ENCODE peak calls at places on chromosomes 16 and 17, in four cellular contexts. I, C, Y and R are unnamed samples.
A peak's percentile ranks its signal among the peaks of the same experiment; 100 is the strongest.

GRCh38 chr16:10754941-10755340 is 11.3 kb downstream of the NUBP1 start:
- DNase-seq in I (no peak), Y (no peak), C (no peak), R (no peak)

GRCh38 chr17:71633391-71633849 is 487.4 kb upstream of the SOX9 start:
- DNase-seq in Y (no peak), I (no peak), C (peak; percentile 52), R (no peak)

GRCh38 chr16:89615596-89616090 is 2.2 kb downstream of the DPEP1 start:
- DNase-seq in I (no peak), C (no peak), Y (no peak), R (no peak)

GRCh38 chr16:89315791-89316581 is 98.5 kb downstream of the ZNF778 start:
- DNase-seq in I (no peak), C (peak; percentile 58), Y (no peak), R (no peak)

GRCh38 chr16:12092347-12092882 is 115.9 kb downstream of the SNX29 start:
- DNase-seq in I (no peak), Y (no peak), C (peak; percentile 13), R (no peak)

GRCh38 chr16:89690392-89690901 is 4.0 kb downstream of the CDK10 start:
- DNase-seq in C (no peak), I (no peak), Y (peak; percentile 67), R (peak; percentile 69)

GRCh38 chr16:70714526-70715112 is 28.8 kb upstream of the MTSS2 start:
- DNase-seq in Y (no peak), I (no peak), C (no peak), R (no peak)

GRCh38 chr16:84227548-84227947 is 12.3 kb downstream of the KCNG4 start:
- DNase-seq in I (no peak), Y (no peak), C (no peak), R (no peak)

GRCh38 chr17:54971147-54971546 is 2.6 kb downstream of the STXBP4 start:
- DNase-seq in I (no peak), C (no peak), Y (no peak), R (no peak)

GRCh38 chr17:28524476-28525415 is 18.6 kb downstream of the FOXN1 start:
- DNase-seq in Y (no peak), I (no peak), C (peak; percentile 70), R (no peak)

GRCh38 chr16:1650131-1650530 is 27.9 kb upstream of the JPT2 start:
- DNase-seq in C (no peak), I (peak; percentile 62), Y (no peak), R (no peak)

GRCh38 chr17:50817142-50817751 is 18.1 kb upstream of the WFIKKN2 start:
- DNase-seq in I (peak; percentile 32), Y (no peak), C (peak; percentile 43), R (no peak)

GRCh38 chr17:57062865-57063264 is 22.2 kb upstream of the AKAP1 start:
- DNase-seq in I (no peak), C (no peak), Y (no peak), R (no peak)

GRCh38 chr17:61393550-61393903 is 6.1 kb upstream of the TBX2 start:
- DNase-seq in C (peak; percentile 51), I (no peak), Y (no peak), R (no peak)

GRCh38 chr17:66707051-66707450 is 127.9 kb upstream of the CACNG5 start:
- DNase-seq in I (no peak), C (no peak), Y (no peak), R (peak; percentile 11)

GRCh38 chr16:87297918-87298631 is 19.1 kb downstream of the C16orf95 start:
- DNase-seq in C (no peak), Y (no peak), I (no peak), R (no peak)

GRCh38 chr17:57160624-57161023 is 75.6 kb downstream of the AKAP1 start:
- DNase-seq in I (no peak), Y (no peak), C (no peak), R (no peak)

GRCh38 chr17:70168044-70168978 is 1.0 kb upstream of the KCNJ2 start:
- DNase-seq in I (peak; percentile 60), C (peak; percentile 80), Y (peak; percentile 79), R (no peak)

GRCh38 chr16:88706965-88707871 is 915 bp downstream of the CTU2 start:
- DNase-seq in I (no peak), Y (no peak), C (no peak), R (no peak)

GRCh38 chr17:65381160-65381559 is 180.3 kb downstream of the AXIN2 start:
- DNase-seq in C (no peak), Y (no peak), I (no peak), R (peak; percentile 60)
- TF ChIP-seq CTCF in C (no peak), Y (no peak), I (no peak), R (no peak)

GRCh38 chr16:31094088-31094423 is 541 bp downstream of the VKORC1 start:
- DNase-seq in I (no peak), Y (no peak), C (no peak), R (no peak)

GRCh38 chr16:31092330-31092729 is 2.3 kb downstream of the VKORC1 start:
- DNase-seq in Y (no peak), I (peak; percentile 44), C (no peak), R (no peak)

GRCh38 chr16:31094424-31095120 is at the start of gene VKORC1:
- DNase-seq in I (peak; percentile 94), C (peak; percentile 99), Y (peak; percentile 97), R (peak; percentile 98)

GRCh38 chr16:31090540-31090939 is 1.8 kb upstream of the PRSS53 start:
- DNase-seq in Y (no peak), C (no peak), I (no peak), R (no peak)

DNA sequence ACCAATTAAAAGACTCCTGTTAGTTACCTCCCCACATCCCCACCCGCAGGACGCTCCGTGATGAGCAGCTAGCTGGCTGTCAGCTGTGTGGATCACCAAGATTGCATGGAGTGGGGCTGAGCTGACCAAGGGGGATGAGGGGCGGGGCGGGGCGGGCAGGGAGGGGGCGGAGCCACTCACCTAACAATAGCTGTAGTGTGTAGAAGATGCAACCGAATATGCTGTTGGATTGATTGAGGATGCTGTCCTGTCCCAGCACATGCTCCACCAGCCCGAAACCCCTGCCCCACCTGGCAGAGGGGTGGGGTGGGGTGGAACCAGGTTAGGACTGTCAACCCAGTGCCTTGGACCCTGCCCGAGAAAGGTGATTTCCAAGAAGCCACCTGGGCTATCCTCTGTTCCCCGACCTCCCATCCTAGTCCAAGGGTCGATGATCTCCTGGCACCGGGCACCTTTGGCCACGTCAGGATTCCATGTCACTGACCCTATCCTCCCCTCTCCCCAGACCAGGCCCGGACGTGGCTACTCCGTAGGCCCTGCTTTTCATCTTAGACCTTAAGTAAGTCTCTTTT is 1.4 kb downstream of the VKORC1 start:
- DNase-seq in I (peak; percentile 46), C (peak; percentile 31), Y (no peak), R (no peak)
- H3K4me3 ChIP-seq in I (peak overlapping the region; percentile 94), C (peak overlapping the region; percentile 83), Y (peak overlapping the region; percentile 87), R (peak overlapping the region; percentile 93)

GRCh38 chr17:63646492-63646815 is 24.2 kb downstream of the MAP3K3 start:
- DNase-seq in Y (no peak), C (no peak), I (no peak), R (no peak)

GRCh38 chr17:63649813-63650212 is 27.6 kb downstream of the MAP3K3 start:
- DNase-seq in I (no peak), Y (no peak), C (no peak), R (no peak)

GRCh38 chr17:63647065-63647725 is 25.0 kb downstream of the MAP3K3 start:
- DNase-seq in I (no peak), C (no peak), Y (no peak), R (no peak)

GRCh38 chr17:63647936-63648335 is 25.7 kb downstream of the MAP3K3 start:
- DNase-seq in I (no peak), C (no peak), Y (no peak), R (no peak)

GRCh38 chr17:63645775-63646491 is 23.7 kb downstream of the MAP3K3 start:
- DNase-seq in C (no peak), Y (no peak), I (no peak), R (no peak)
- TF ChIP-seq CTCF in C (no peak), Y (no peak), I (no peak), R (no peak)

GRCh38 chr17:45228985-45229517 is 7.4 kb downstream of the FMNL1 start:
- DNase-seq in C (peak; percentile 96), Y (peak; percentile 96), I (no peak), R (peak; percentile 90)
- H3K4me3 ChIP-seq in C (peak overlapping the region; percentile 9), Y (peak overlapping the region; percentile 11), I (no peak overlapping the region), R (peak overlapping the region; percentile 21)

GRCh38 chr17:17570207-17570797 is 21.2 kb downstream of the PEMT start:
- DNase-seq in I (peak; percentile 49), C (peak; percentile 67), Y (no peak), R (no peak)
- TF ChIP-seq CTCF in I (peak; percentile 58), C (peak; percentile 87), Y (no peak), R (peak; percentile 55)

GRCh38 chr17:12530126-12530525 is 135.6 kb upstream of the MYOCD start:
- DNase-seq in Y (no peak), I (no peak), C (no peak), R (no peak)
- H3K4me3 ChIP-seq in Y (no peak overlapping the region), I (no peak overlapping the region), C (no peak overlapping the region), R (no peak overlapping the region)

DNA sequence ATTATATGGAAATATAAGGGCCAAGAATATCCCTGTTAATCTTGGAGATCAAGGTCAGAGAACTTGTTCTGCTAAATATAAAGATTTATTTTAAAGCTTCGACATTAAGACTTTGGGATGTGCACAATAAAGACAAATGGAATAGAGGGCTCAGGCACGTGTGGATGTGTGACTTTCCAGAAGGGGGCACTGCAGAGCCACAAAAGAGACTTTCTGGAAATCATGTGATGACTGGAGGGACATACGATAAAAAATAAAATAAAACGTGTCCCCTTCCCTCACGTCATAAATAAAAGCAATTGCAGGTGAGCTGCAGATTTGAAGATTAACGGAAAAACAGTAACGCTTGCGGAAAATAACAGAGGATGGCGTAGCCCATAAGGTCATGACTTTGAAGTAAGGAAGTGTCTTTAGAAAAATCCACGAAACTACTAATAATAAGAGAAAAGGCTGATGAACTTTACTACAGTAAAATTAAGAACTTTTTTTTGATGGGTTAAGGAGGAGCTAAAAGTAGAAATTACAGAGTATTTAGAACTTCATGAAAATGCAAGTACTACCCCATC is 9.4 kb upstream of the ENGASE start:
- DNase-seq in I (no peak), Y (no peak), C (peak; percentile 73), R (no peak)
- TF ChIP-seq CTCF in I (peak; percentile 67), Y (peak; percentile 37), C (peak; percentile 80), R (no peak)

GRCh38 chr16:72787130-72787518 is 260.8 kb downstream of the ZFHX3 start:
- DNase-seq in C (no peak), I (no peak), Y (no peak), R (no peak)

GRCh38 chr16:72789465-72789864 is 258.5 kb downstream of the ZFHX3 start:
- DNase-seq in Y (no peak), I (no peak), C (no peak), R (no peak)

GRCh38 chr16:72789921-72790320 is 258.0 kb downstream of the ZFHX3 start:
- DNase-seq in Y (no peak), C (no peak), I (no peak), R (no peak)

GRCh38 chr16:72787519-72788268 is 260.2 kb downstream of the ZFHX3 start:
- DNase-seq in I (peak; percentile 65), Y (no peak), C (no peak), R (peak; percentile 86)

DNA sequence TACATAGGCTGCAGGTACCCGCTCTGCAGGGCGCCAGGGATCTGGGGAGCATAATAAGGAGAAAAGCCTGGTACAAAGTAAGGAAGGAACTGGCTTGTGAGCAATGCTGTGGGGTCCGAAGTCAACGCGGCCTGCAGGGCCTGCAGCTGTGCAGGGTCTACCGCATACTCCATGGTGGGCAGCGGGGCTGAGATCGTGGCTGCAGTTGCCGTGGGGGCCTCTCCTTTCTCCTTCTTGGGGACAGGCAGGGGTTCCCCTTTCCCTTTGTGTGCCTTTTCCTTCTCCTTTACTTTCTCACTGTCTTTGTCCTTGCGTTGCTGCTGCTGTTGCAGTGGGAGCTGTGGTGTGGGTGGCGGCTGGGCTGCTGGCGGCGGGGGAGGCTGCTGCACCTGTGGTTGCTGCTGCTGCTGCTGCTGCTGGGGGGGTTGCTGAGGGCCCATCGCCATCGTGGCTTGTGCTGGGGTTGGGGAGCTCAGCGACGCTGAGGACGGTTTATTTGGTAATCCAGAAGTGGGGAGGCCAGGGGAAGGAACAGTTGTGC is 259.6 kb downstream of the ZFHX3 start:
- DNase-seq in Y (no peak), C (no peak), I (no peak), R (no peak)
- H3K4me3 ChIP-seq in Y (peak overlapping the region; percentile 46), C (no peak overlapping the region), I (peak overlapping the region; percentile 71), R (peak overlapping the region; percentile 65)